ENCODE peak calls at places on chromosomes 4 and X, in five cellular contexts. A is adrenal gland, N is kidney, C is right atrium auricular region, M is ovary. G is an unnamed sample.

GRCh38 chr4:119690871-119691270 is 62.3 kb upstream of the PDE5A start:
- DNase-seq in M (no peak), C (no peak), A (no peak), N (no peak), G (peak)

GRCh38 chr4:142532054-142532453 is 314.0 kb downstream of the INPP4B start:
- DNase-seq in A (no peak), N (no peak), C (no peak), M (no peak), G (no peak)

GRCh38 chrX:43552166-43552565 is 103.9 kb upstream of the MAOA start:
- DNase-seq in M (no peak), N (no peak), A (no peak), C (no peak), G (peak)

GRCh38 chr4:1562371-1562770 is 121.7 kb downstream of the FAM53A start:
- DNase-seq in M (no peak), A (no peak), C (no peak), N (no peak), G (no peak)

GRCh38 chr4:80740375-80740774 is 290.1 kb upstream of the BMP3 start:
- DNase-seq in M (no peak), N (no peak), A (no peak), C (no peak), G (peak)

GRCh38 chrX:71184803-71185495 is 38.1 kb upstream of the GJB1 start:
- DNase-seq in A (no peak), M (no peak), C (no peak), N (no peak), G (peak)

GRCh38 chr4:102404551-102404969 is 59.3 kb upstream of the SLC39A8 start:
- DNase-seq in N (no peak), A (no peak), C (no peak), M (no peak), G (no peak)

GRCh38 chrX:148854351-148854750 is 353.9 kb downstream of the AFF2 start:
- DNase-seq in A (no peak), C (no peak), N (no peak), M (no peak), G (peak)

GRCh38 chr4:2742823-2743517 is 13.2 kb downstream of the TNIP2 start:
- DNase-seq in N (peak), A (no peak), M (no peak), C (no peak), G (no peak)

GRCh38 chr4:7675612-7676320 is 241.0 kb upstream of the PSAPL1 start:
- DNase-seq in N (no peak), C (no peak), A (no peak), M (no peak), G (no peak)

GRCh38 chr4:147981305-147981704 is 249.4 kb downstream of the ARHGAP10 start:
- DNase-seq in N (no peak), M (no peak), A (no peak), C (no peak), G (peak)

GRCh38 chr4:38334791-38335190 is 329.2 kb upstream of the KLF3 start:
- DNase-seq in N (no peak), M (no peak), A (no peak), C (no peak), G (peak)

GRCh38 chrX:6163761-6164160 is 64.9 kb downstream of the NLGN4X start:
- DNase-seq in A (no peak), M (no peak), C (no peak), N (no peak), G (peak)

GRCh38 chrX:39736219-39737211 is 361.2 kb downstream of the BCOR start:
- DNase-seq in M (peak), N (peak), C (peak), A (peak), G (peak)

GRCh38 chr4:42282081-42282901 is 115.0 kb upstream of the SHISA3 start:
- DNase-seq in C (peak), N (no peak), A (peak), M (peak), G (peak)

GRCh38 chr4:2332976-2333319 is 71.0 kb upstream of the MXD4 start:
- DNase-seq in N (peak), C (no peak), M (no peak), A (no peak), G (no peak)

GRCh38 chr4:108172780-108173598 is 4.3 kb upstream of the LEF1 start:
- DNase-seq in C (no peak), A (peak), M (peak), N (peak), G (peak)

GRCh38 chr4:183240581-183241321 is 79.3 kb downstream of the CLDN22 start:
- DNase-seq in A (no peak), M (no peak), C (no peak), N (peak), G (no peak)

GRCh38 chrX:138150709-138151108 is 560.8 kb downstream of the FGF13 start:
- DNase-seq in C (no peak), A (no peak), M (no peak), N (no peak), G (peak)

GRCh38 chrX:133575501-133575900 is 160.2 kb upstream of the GPC4 start:
- DNase-seq in A (no peak), M (no peak), N (no peak), C (no peak), G (peak)

GRCh38 chr4:180923476-180923875 is 1319.7 kb upstream of the TENM3 start:
- DNase-seq in C (no peak), N (no peak), M (no peak), A (no peak), G (peak)

GRCh38 chr4:145523117-145523516 is 41.5 kb downstream of the SMAD1 start:
- DNase-seq in C (no peak), A (no peak), N (no peak), M (no peak), G (peak)

GRCh38 chr4:83083925-83084475 is 30.5 kb downstream of the PLAC8 start:
- DNase-seq in C (no peak), A (no peak), N (no peak), M (no peak), G (no peak)

GRCh38 chrX:39613508-39613921 is 484.2 kb downstream of the BCOR start:
- DNase-seq in A (peak), N (peak), M (peak), C (no peak), G (no peak)

GRCh38 chrX:129678176-129678880 is 23.6 kb upstream of the APLN start:
- DNase-seq in M (peak), C (no peak), A (peak), N (peak), G (no peak)

GRCh38 chrX:148577711-148578110 is 77.3 kb downstream of the AFF2 start:
- DNase-seq in M (no peak), N (no peak), A (no peak), C (no peak), G (no peak)

GRCh38 chr4:54852061-54852460 is 194.3 kb downstream of the KIT start:
- DNase-seq in M (no peak), A (no peak), N (no peak), C (no peak), G (no peak)

GRCh38 chr4:183757105-183757504 is 98.0 kb downstream of the TRAPPC11 start:
- DNase-seq in C (no peak), N (no peak), A (no peak), M (no peak), G (peak)

GRCh38 chr4:127975121-127975770 is 10.0 kb downstream of the ABHD18 start:
- DNase-seq in A (no peak), C (no peak), M (no peak), N (no peak), G (peak)

GRCh38 chrX:116272328-116272727 is 101.8 kb downstream of the AGTR2 start:
- DNase-seq in N (no peak), A (no peak), M (no peak), C (no peak), G (peak)

GRCh38 chrX:19602866-19603620 is 87.7 kb upstream of the MAP3K15 start:
- DNase-seq in M (no peak), N (no peak), A (peak), C (no peak), G (peak)

GRCh38 chr4:68871772-68872441 is 56.1 kb downstream of the UGT2B10 start:
- DNase-seq in A (no peak), C (no peak), M (no peak), N (no peak), G (no peak)

GRCh38 chr4:77449162-77449561 is 156.5 kb upstream of the CXCL13 start:
- DNase-seq in M (no peak), C (no peak), N (no peak), A (no peak), G (no peak)

GRCh38 chr4:139691-140090 is 15.4 kb downstream of the ZNF718 start:
- DNase-seq in C (no peak), A (no peak), N (no peak), M (no peak), G (no peak)

GRCh38 chrX:38982370-38982769 is 181.1 kb downstream of the MID1IP1 start:
- DNase-seq in A (no peak), M (no peak), N (no peak), C (no peak), G (no peak)

GRCh38 chr4:73883306-73883705 is 14.1 kb downstream of the CXCL1 start:
- DNase-seq in N (no peak), A (no peak), C (no peak), M (no peak), G (peak)

GRCh38 chr4:38411092-38411491 is 252.9 kb upstream of the KLF3 start:
- DNase-seq in M (no peak), N (no peak), C (no peak), A (no peak), G (peak)

GRCh38 chrX:123860983-123861382 is 1.1 kb downstream of the XIAP start:
- DNase-seq in N (no peak), C (no peak), M (no peak), A (no peak), G (peak)
- H3K4me3 ChIP-seq in N (peak), C (peak), M (peak), A (no peak), G (peak)

GRCh38 chr4:110666030-110666429 is 43.2 kb upstream of the PITX2 start:
- DNase-seq in M (no peak), N (no peak), A (no peak), C (no peak), G (no peak)

GRCh38 chr4:110668463-110669245 is 45.8 kb upstream of the PITX2 start:
- DNase-seq in A (no peak), N (no peak), C (no peak), M (no peak), G (no peak)

GRCh38 chr4:110663738-110664444 is 41.0 kb upstream of the PITX2 start:
- DNase-seq in M (no peak), C (no peak), N (no peak), A (no peak), G (no peak)

GRCh38 chr4:110669663-110670062 is 46.8 kb upstream of the PITX2 start:
- DNase-seq in N (no peak), M (no peak), A (no peak), C (no peak), G (peak)

DNA sequence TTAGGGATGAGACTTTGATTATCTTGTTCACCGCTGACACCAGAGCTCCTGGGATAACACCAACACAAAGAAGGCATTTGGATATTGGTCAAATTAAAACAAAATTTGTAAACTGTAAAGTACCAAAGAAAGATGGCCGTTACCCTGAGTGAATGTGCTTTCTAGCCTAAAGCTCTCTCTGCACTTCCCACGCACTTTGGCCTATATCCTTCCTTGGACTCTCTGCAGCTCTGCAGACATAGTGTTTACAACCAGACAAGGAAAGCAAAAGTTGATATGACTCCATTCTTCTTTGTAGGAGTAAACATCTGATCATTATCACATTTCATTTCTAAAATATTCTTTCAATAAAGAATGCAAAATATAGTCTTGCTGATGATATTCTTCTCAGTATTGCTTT is 44.8 kb upstream of the PITX2 start:
- DNase-seq in M (no peak), N (no peak), A (no peak), C (no peak), G (no peak)
- TF ChIP-seq CTCF in M (no peak), N (no peak), A (no peak), C (no peak), G (no peak)

GRCh38 chrX:9528498-9528897 is 63.6 kb downstream of the TBL1X start:
- DNase-seq in C (no peak), M (no peak), N (no peak), A (no peak), G (no peak)
- H3K4me3 ChIP-seq in C (no peak), M (no peak), N (no peak), A (no peak), G (no peak)

DNA sequence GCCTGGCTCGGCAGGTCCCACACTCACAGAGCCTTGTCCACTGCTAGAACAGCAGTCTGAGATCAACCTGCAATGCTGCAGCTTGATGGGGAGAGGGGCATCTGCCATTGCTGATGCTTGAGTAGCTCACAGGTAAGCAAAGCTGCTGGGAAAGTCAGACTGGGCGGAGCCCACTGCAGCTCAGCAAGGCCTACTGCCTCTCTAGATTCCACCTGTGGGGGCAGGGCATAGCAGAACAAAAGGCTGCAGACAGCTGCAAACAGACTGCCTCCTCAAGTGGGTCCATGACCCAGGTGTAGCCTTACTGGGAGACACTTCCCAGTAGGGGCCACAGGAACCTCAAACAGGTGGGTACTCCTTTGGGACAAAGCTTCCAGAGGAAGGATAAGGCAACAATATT is 110.6 kb upstream of the ADAMTS3 start:
- DNase-seq in C (no peak), M (no peak), A (no peak), N (no peak), G (no peak)
- TF ChIP-seq CTCF in C (no peak), M (no peak), A (no peak), N (no peak), G (no peak)